ENCODE peak calls at places on chromosomes 13 and 19, in six cellular contexts. A is neural progenitor cell, E is fibroblast of lung, L is AG04450, W is Karpas-422, H is GM23338. R is an unnamed sample.

GRCh38 chr13:102846261-102847015 is 606 bp downstream of the ERCC5 start:
- DNase-seq in L (no peak), W (peak; percentile 95), A (peak; percentile 33), H (peak; percentile 36), E (peak; percentile 41), R (no peak)

GRCh38 chr19:11381535-11382369 is 2.4 kb downstream of the EPOR start:
- DNase-seq in A (peak; percentile 95), H (peak; percentile 96), E (peak; percentile 82), W (peak; percentile 99), L (no peak), R (peak; percentile 95)

GRCh38 chr19:34370117-34370516 is 5.1 kb downstream of the GPI start:
- DNase-seq in W (no peak), A (no peak), H (no peak), E (no peak), L (no peak), R (no peak)

GRCh38 chr19:19145281-19145999 is 7.2 kb upstream of the TMEM161A start:
- DNase-seq in A (no peak), H (no peak), L (no peak), W (no peak), E (no peak), R (no peak)

GRCh38 chr19:42693760-42694350 is 46.4 kb downstream of the PSG3 start:
- DNase-seq in E (peak; percentile 32), H (peak; percentile 86), L (peak; percentile 2), A (no peak), W (peak; percentile 70), R (peak; percentile 54)

GRCh38 chr13:94825507-94825906 is 113.2 kb upstream of the SOX21 start:
- DNase-seq in H (peak; percentile 85), E (peak; percentile 72), A (peak; percentile 92), L (no peak), W (no peak), R (no peak)

GRCh38 chr19:2302319-2303208 is 5.4 kb downstream of the LINGO3 start:
- DNase-seq in L (no peak), H (peak; percentile 76), A (peak; percentile 82), W (no peak), E (peak; percentile 68), R (no peak)

GRCh38 chr13:20360835-20361412 is 128.8 kb upstream of the GJB6 start:
- DNase-seq in A (no peak), H (no peak), W (no peak), L (no peak), E (no peak), R (no peak)

GRCh38 chr19:7637374-7638256 is 705 bp downstream of the STXBP2 start:
- DNase-seq in H (no peak), W (peak; percentile 60), A (peak; percentile 36), E (no peak), L (no peak), R (no peak)

GRCh38 chr19:49129238-49129583 is 9.9 kb downstream of the PPFIA3 start:
- DNase-seq in E (no peak), H (peak; percentile 91), W (no peak), A (peak; percentile 68), L (no peak), R (no peak)

GRCh38 chr13:24691381-24691780 is 11.2 kb downstream of the ATP12A start:
- DNase-seq in A (no peak), H (no peak), L (no peak), E (no peak), W (no peak), R (no peak)

GRCh38 chr19:6610934-6611370 is 20.0 kb upstream of the CD70 start:
- DNase-seq in H (no peak), E (peak; percentile 63), W (no peak), L (no peak), A (no peak), R (no peak)

GRCh38 chr13:38483623-38484022 is 134.0 kb downstream of the UFM1 start:
- DNase-seq in E (no peak), W (peak; percentile 51), A (no peak), L (no peak), H (no peak), R (no peak)

GRCh38 chr13:50993908-50994307 is 84.3 kb downstream of the RNASEH2B start:
- DNase-seq in A (no peak), L (no peak), H (no peak), W (no peak), E (peak; percentile 67), R (no peak)

GRCh38 chr13:110155072-110155471 is 151.9 kb downstream of the COL4A1 start:
- DNase-seq in W (no peak), E (no peak), H (no peak), A (no peak), L (no peak), R (no peak)

GRCh38 chr19:10602330-10603083 is 15.4 kb upstream of the AP1M2 start:
- DNase-seq in E (peak; percentile 58), W (peak; percentile 95), L (no peak), H (peak; percentile 91), A (peak; percentile 95), R (peak; percentile 60)

GRCh38 chr19:2034729-2035589 is 16.1 kb downstream of the MKNK2 start:
- DNase-seq in L (no peak), A (peak; percentile 71), W (peak; percentile 98), E (peak; percentile 56), H (peak; percentile 100), R (no peak)

GRCh38 chr13:109737606-109738005 is 48.8 kb downstream of the IRS2 start:
- DNase-seq in L (no peak), A (no peak), E (peak; percentile 34), H (no peak), W (no peak), R (peak; percentile 73)

GRCh38 chr13:40440990-40441820 is 225.2 kb downstream of the FOXO1 start:
- DNase-seq in H (no peak), E (peak; percentile 78), W (no peak), L (no peak), A (no peak), R (no peak)

DNA sequence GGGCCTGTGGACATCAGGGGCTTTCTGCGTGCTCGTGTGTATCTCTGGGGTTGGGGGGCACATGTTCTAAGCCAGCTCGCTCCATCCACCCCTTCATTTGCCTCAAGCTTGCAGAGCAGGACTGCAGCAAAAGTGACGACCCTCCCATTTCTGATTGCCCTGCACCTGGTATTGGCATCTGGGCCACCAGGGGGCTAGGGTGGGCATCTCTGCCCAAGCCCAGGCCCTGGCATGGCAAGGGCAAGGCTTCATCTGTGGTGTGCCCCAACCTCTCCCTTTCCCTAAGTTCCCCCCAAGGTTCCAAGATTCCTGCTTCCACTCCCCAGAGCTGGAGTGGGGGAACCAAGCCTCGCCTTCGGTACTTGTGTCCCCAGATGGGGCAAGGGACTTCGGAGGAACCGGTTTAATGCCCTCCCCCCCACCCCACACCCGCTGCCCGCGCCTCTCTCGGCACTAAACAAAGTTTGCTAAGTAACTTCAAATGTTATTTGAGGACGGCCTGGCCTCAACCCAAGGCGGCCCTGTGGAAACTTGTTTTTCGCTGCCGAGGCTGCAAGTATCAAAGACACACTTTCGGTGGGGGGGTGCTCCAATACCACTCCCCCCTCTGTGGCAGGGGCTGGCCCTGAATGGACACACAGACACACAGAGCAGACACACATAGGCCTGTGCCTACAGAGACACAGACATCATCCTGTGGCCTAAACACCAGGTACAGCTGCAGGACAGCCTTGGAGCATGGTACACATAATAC is 12.2 kb downstream of the NFIX start:
- DNase-seq in E (peak; percentile 44), H (no peak), W (no peak), L (no peak), A (no peak), R (no peak)
- H3K27me3 ChIP-seq in E (no peaks in the 10 kb centered on the region), H (peaks cover 99% of the 10 kb centered on the region), W (no peaks in the 10 kb centered on the region), L (no peaks in the 10 kb centered on the region), A (peaks cover 100% of the 10 kb centered on the region), R (no peaks in the 10 kb centered on the region)

GRCh38 chr19:55640043-55640576 is 692 bp upstream of the ZNF580 start:
- DNase-seq in W (peak; percentile 82), E (peak; percentile 75), A (peak; percentile 50), L (no peak), H (peak; percentile 75), R (no peak)
- H3K4me3 ChIP-seq in W (peak overlapping the region; percentile 95), E (peak overlapping the region; percentile 62), A (peak overlapping the region; percentile 80), L (peak overlapping the region; percentile 84), H (peak overlapping the region; percentile 89), R (peak overlapping the region; percentile 63)

DNA sequence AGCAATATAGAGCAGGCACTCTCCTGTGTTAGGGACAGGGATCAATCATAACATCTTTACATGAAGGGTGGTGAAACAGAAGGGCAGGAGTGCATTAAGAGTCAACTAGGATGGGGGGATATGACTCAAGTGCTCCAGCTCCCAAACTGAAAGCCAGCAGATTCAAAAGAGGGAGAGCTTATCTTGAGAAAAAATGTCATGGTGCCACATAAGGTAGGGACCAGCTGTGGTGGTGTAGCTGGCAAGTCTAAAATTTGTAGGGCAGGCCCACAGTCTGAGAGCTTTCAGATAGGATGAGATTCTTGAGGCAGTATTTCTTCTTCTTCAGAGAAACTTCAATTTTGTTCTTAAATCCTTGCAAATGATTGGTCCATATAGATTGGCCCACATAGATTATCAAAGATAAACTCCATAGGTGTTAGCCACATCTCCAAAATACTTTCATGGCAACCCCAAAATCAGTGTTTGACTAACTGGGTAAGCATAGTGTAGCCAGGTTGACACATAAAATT is 19.1 kb downstream of the DNAJC15 start:
- DNase-seq in H (no peak), L (no peak), W (no peak), A (no peak), E (no peak), R (no peak)
- H3K27me3 ChIP-seq in H (no peaks in the 10 kb centered on the region), L (no peaks in the 10 kb centered on the region), W (no peaks in the 10 kb centered on the region), A (no peaks in the 10 kb centered on the region), E (no peaks in the 10 kb centered on the region), R (no peaks in the 10 kb centered on the region)

DNA sequence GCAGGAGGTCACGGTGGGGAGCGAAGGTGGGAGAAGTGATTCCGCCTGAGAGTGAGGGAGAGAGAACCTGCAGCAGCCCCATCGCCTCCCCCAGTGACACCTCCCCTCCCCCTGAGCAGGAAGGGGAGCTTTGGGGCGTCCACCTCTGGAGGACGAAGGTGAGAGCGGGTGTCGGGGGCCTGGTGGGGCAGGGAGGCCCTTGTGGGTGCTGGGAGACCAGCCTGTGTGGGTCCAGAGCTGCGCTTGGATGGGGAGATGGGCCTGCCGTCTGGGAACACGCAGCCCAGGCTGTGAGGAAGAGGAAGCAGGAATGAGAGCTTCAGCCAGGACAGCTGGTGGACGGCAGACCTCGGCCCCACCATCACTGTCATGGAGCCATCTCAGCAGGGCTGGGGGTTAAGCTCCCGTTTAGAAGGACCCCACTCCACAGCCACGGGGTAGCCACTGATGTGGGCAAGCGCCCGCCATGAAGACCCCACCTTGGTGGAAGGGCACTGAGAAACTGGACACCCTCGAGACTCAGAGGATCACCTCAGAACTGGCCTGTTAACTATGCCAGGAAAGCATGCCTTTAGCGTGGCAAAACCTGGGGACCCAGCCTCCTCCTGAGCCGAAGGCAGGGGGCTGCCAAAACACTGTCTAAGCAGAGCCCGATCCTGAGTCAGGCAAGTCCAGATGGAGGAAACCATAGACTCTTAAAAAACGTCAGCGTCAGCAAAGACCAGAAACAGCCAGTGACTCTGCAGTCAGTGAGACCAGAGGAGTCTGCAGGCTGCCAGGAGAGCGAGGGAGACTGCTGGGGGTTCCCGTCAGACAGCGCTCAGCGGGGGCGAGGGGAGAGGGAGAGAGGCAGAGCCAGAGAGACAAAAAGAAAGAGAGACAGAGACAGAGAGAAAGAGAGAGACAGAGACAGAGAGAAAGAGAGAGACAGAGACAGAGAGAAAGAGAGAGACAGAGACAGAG is 6.4 kb upstream of the PROZ start:
- DNase-seq in W (peak; percentile 46), L (peak; percentile 24), A (no peak), H (no peak), E (peak; percentile 71), R (no peak)
- H3K4me3 ChIP-seq in W (no peak overlapping the region), L (peak overlapping the region; percentile 7), A (peak overlapping the region; percentile 43), H (peak overlapping the region; percentile 72), E (no peak overlapping the region), R (no peak overlapping the region)

DNA sequence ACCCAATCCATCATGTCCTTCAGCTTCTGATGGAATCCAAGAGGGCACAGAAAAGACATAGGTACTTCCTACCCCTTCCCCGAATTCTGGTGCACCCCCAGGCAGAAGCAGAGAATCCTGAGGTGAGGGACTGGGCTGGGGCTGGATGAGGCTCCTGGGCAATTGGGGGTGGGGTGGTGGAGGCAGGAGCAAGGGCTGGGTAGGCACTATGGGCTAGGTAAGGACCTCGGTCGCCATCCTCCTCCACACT is 2.8 kb upstream of the KCNC3 start:
- DNase-seq in L (no peak), E (no peak), A (no peak), H (no peak), W (peak; percentile 67), R (no peak)
- H3K27me3 ChIP-seq in L (peaks cover 46% of the 10 kb centered on the region), E (peaks cover 16% of the 10 kb centered on the region), A (peaks cover 17% of the 10 kb centered on the region), H (peaks cover 20% of the 10 kb centered on the region), W (no peaks in the 10 kb centered on the region), R (peaks cover 60% of the 10 kb centered on the region)

R was measured in SJSA1.